ENCODE peak calls at places on chromosomes 11 and 22, in seven cellular contexts. Z is neural progenitor cell, M is prostate gland, U is astrocyte of the spinal cord, D is endothelial cell, Y is heart left ventricle, G is pancreas. A is an unnamed sample.

GRCh38 chr22:22894740-22895731 is 7.4 kb downstream of the IGLL5 start:
- DNase-seq in Z (no peak), M (no peak), U (no peak), D (no peak), Y (no peak), G (no peak), A (no peak)

GRCh38 chr11:62054484-62055121 is 69.2 kb upstream of the INCENP start:
- DNase-seq in Z (no peak), M (no peak), U (peak; percentile 20), D (no peak), Y (no peak), G (peak; percentile 56), A (no peak)

GRCh38 chr11:36292311-36292722 is 3.1 kb upstream of the COMMD9 start:
- DNase-seq in Z (peak; percentile 47), M (no peak), U (peak; percentile 46), D (peak; percentile 21), Y (no peak), G (no peak), A (no peak)

GRCh38 chr22:32707971-32708370 is 93.5 kb upstream of the TIMP3 start:
- DNase-seq in Z (no peak), M (no peak), U (no peak), D (no peak), Y (no peak), G (no peak), A (no peak)

GRCh38 chr11:45662665-45663485 is 2.5 kb downstream of the CHST1 start:
- DNase-seq in Z (peak; percentile 56), M (no peak), U (peak; percentile 93), D (no peak), Y (no peak), G (no peak), A (no peak)

GRCh38 chr11:90256404-90257157 is 33.7 kb upstream of the CHORDC1 start:
- DNase-seq in Z (no peak), M (no peak), U (no peak), D (no peak), Y (no peak), G (no peak), A (no peak)

GRCh38 chr11:76629133-76629852 is 41.3 kb downstream of the LRRC32 start:
- DNase-seq in Z (no peak), M (no peak), U (peak; percentile 14), D (no peak), Y (peak; percentile 68), G (no peak), A (no peak)

GRCh38 chr11:12189543-12190235 is 79.3 kb downstream of the MICAL2 start:
- DNase-seq in Z (no peak), M (peak; percentile 85), U (no peak), D (no peak), Y (no peak), G (no peak), A (no peak)

GRCh38 chr11:12693075-12693473 is 18.9 kb downstream of the TEAD1 start:
- DNase-seq in Z (no peak), M (no peak), U (peak; percentile 83), D (no peak), Y (no peak), G (no peak), A (no peak)

GRCh38 chr11:66414120-66414934 is 6.5 kb upstream of the NPAS4 start:
- DNase-seq in Z (peak; percentile 29), M (no peak), U (no peak), D (no peak), Y (no peak), G (no peak), A (no peak)

GRCh38 chr11:12042215-12042676 is 33.8 kb upstream of the DKK3 start:
- DNase-seq in Z (no peak), M (no peak), U (peak; percentile 93), D (no peak), Y (no peak), G (no peak), A (no peak)

GRCh38 chr11:69303427-69303826 is 9.5 kb downstream of the MYEOV start:
- DNase-seq in Z (no peak), M (no peak), U (no peak), D (no peak), Y (no peak), G (no peak), A (no peak)

GRCh38 chr11:18010977-18011586 is 1.8 kb downstream of the SERGEF start:
- DNase-seq in Z (no peak), M (no peak), U (no peak), D (no peak), Y (no peak), G (no peak), A (no peak)

GRCh38 chr22:43996170-43996980 is 27.7 kb upstream of the PARVB start:
- DNase-seq in Z (no peak), M (no peak), U (no peak), D (peak; percentile 36), Y (peak; percentile 67), G (no peak), A (no peak)

GRCh38 chr11:1303196-1303821 is 6.1 kb downstream of the TOLLIP start:
- DNase-seq in Z (peak; percentile 57), M (no peak), U (no peak), D (peak; percentile 45), Y (no peak), G (no peak), A (peak; percentile 48)

GRCh38 chr22:23223566-23224317 is 43.4 kb downstream of the BCR start:
- DNase-seq in Z (no peak), M (no peak), U (no peak), D (peak; percentile 39), Y (peak; percentile 51), G (no peak), A (no peak)

GRCh38 chr11:115659061-115659963 is 155.1 kb upstream of the CADM1 start:
- DNase-seq in Z (peak; percentile 67), M (no peak), U (peak; percentile 19), D (peak; percentile 59), Y (peak; percentile 41), G (peak; percentile 13), A (peak; percentile 57)

GRCh38 chr11:34614334-34615113 is 6.4 kb upstream of the EHF start:
- DNase-seq in Z (no peak), M (no peak), U (no peak), D (no peak), Y (no peak), G (no peak), A (no peak)

GRCh38 chr11:61777234-61778090 is 14.9 kb downstream of the TMEM258 start:
- DNase-seq in Z (no peak), M (no peak), U (no peak), D (no peak), Y (peak; percentile 67), G (peak; percentile 85), A (no peak)

GRCh38 chr11:61054927-61055562 is 47.2 kb upstream of the CD5 start:
- DNase-seq in Z (no peak), M (no peak), U (no peak), D (no peak), Y (no peak), G (no peak), A (no peak)

GRCh38 chr22:23282089-23282501 is 101.8 kb downstream of the BCR start:
- DNase-seq in Z (no peak), M (peak; percentile 85), U (peak; percentile 83), D (no peak), Y (peak; percentile 85), G (peak; percentile 39), A (no peak)

GRCh38 chr11:109619498-109619897 is 197.5 kb downstream of the C11orf87 start:
- DNase-seq in Z (no peak), M (no peak), U (no peak), D (no peak), Y (no peak), G (no peak), A (no peak)

GRCh38 chr11:126628790-126629621 is 273.5 kb downstream of the ST3GAL4 start:
- DNase-seq in Z (no peak), M (no peak), U (no peak), D (no peak), Y (no peak), G (no peak), A (peak; percentile 32)
- TF ChIP-seq CTCF in Z (no peak), M (no peak), U (peak; percentile 2), D (no peak), Y (no peak), G (no peak), A (no peak)

GRCh38 chr11:78417175-78417887 is at the start of gene GAB2:
- DNase-seq in Z (no peak), M (no peak), U (no peak), D (peak; percentile 20), Y (no peak), G (no peak), A (no peak)

GRCh38 chr11:78418584-78419211 is 1.1 kb upstream of the GAB2 start:
- DNase-seq in Z (no peak), M (no peak), U (no peak), D (no peak), Y (no peak), G (no peak), A (no peak)

GRCh38 chr11:78419327-78419726 is 1.7 kb upstream of the GAB2 start:
- DNase-seq in Z (no peak), M (no peak), U (peak; percentile 92), D (no peak), Y (peak; percentile 77), G (peak; percentile 11), A (no peak)

GRCh38 chr11:78416285-78417174 is 1.1 kb downstream of the GAB2 start:
- DNase-seq in Z (peak; percentile 89), M (peak; percentile 50), U (peak; percentile 87), D (peak; percentile 81), Y (peak; percentile 89), G (peak; percentile 72), A (peak; percentile 88)

DNA sequence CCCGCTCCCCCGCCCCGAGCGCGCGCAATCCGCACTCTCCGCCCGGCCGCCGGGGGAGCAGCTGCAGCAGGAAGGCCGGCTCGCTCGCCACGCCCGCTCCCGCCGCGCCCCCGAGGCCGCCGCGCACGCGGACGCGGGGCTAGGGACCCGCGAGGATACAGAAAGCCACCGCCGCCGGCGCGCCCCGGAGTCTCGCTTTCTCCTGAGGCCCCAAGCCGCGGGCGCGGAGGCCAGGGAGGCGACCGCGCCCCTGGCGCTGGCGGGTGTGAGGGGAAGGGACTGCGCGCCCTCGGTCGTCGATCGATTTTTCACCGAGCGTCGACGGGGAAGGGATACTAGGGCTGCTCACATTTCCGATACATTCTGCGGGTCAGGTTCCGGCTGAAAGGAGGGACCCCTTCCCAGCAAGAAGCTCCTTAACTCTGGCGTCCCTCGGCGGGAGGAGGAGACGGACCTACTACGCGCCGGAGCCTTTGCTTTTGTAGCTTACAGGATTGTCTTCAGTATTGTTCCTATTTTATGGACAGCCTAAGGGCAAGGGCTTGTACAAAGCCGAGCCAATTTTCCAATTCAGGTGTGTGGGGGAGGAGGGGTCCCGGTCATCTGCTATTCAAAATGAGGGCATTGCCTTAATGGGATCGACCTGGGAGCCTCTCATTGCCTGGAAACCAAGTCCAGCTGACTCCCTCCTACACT is 416 bp upstream of the GAB2 start:
- DNase-seq in Z (peak; percentile 94), M (peak; percentile 67), U (peak; percentile 72), D (peak; percentile 92), Y (peak; percentile 87), G (peak; percentile 75), A (peak; percentile 92)
- TF ChIP-seq CTCF in Z (peak; percentile 24), M (no peak), U (no peak), D (no peak), Y (no peak), G (peak; percentile 8), A (no peak)

DNA sequence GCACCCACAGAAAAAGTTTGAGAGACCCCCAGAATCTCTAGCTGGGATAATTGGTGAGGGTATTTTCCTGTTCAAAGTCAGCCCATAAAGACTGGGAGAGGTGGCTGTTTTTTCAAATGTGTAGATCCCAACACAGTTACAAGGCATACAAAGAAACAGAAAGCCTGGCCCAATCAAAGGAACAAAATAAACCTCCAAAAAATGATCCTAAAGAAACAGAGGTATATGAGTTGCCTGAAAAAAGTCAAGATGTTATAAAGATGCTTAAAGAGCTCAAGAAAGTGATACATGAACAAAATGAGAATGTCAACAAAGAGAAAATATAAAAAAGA is 40.2 kb upstream of the MMP12 start:
- DNase-seq in Z (no peak), M (no peak), U (no peak), D (no peak), Y (no peak), G (no peak), A (no peak)
- TF ChIP-seq CTCF in Z (no peak), M (no peak), U (no peak), D (peak; percentile 3), Y (no peak), G (no peak), A (no peak)

GRCh38 chr11:94417386-94417987 is 16.3 kb upstream of the GPR83 start:
- DNase-seq in Z (peak; percentile 54), M (no peak), U (peak; percentile 63), D (no peak), Y (no peak), G (no peak), A (no peak)
- TF ChIP-seq CTCF in Z (peak; percentile 69), M (no peak), U (peak; percentile 70), D (no peak), Y (peak; percentile 36), G (peak; percentile 7), A (peak; percentile 47)

A was measured in glutamatergic neuron.